ENCODE peak calls at places on chromosomes 16 and 17, in four cellular contexts. U is K562, X is A549, I is upper lobe of left lung. M is an unnamed sample.

GRCh38 chr17:38663125-38663751 is 11.5 kb downstream of the EPOP start:
- DNase-seq in I (peak), U (peak), X (peak), M (no peak)

GRCh38 chr16:4415538-4416199 is 727 bp downstream of the CORO7 start:
- DNase-seq in U (peak), X (peak), I (peak), M (peak)

GRCh38 chr17:8439681-8440080 is 4.0 kb downstream of the NDEL1 start:
- DNase-seq in X (no peak), U (no peak), I (no peak), M (no peak)

GRCh38 chr17:9837551-9838471 is 12.1 kb downstream of the GLP2R start:
- DNase-seq in U (no peak), X (peak), I (no peak), M (peak)

GRCh38 chr16:23406546-23407240 is 46.3 kb downstream of the COG7 start:
- DNase-seq in U (no peak), I (no peak), X (no peak), M (no peak)

GRCh38 chr17:82684207-82684903 is 14.1 kb downstream of the RAB40B start:
- DNase-seq in I (no peak), X (peak), U (no peak), M (no peak)

GRCh38 chr17:61862105-61862574 is 1.2 kb downstream of the BRIP1 start:
- DNase-seq in X (no peak), U (no peak), I (no peak), M (no peak)

GRCh38 chr17:39209317-39210092 is 9.4 kb downstream of the RPL19 start:
- DNase-seq in X (no peak), I (peak), U (peak), M (peak)

GRCh38 chr17:63433746-63434591 is 12.1 kb downstream of the CYB561 start:
- DNase-seq in U (no peak), X (no peak), I (peak), M (peak)

GRCh38 chr17:46780003-46780373 is 38.5 kb downstream of the WNT3 start:
- DNase-seq in X (no peak), I (no peak), U (no peak), M (no peak)

GRCh38 chr16:87552772-87553171 is 49.5 kb upstream of the JPH3 start:
- DNase-seq in I (no peak), U (no peak), X (no peak), M (no peak)

DNA sequence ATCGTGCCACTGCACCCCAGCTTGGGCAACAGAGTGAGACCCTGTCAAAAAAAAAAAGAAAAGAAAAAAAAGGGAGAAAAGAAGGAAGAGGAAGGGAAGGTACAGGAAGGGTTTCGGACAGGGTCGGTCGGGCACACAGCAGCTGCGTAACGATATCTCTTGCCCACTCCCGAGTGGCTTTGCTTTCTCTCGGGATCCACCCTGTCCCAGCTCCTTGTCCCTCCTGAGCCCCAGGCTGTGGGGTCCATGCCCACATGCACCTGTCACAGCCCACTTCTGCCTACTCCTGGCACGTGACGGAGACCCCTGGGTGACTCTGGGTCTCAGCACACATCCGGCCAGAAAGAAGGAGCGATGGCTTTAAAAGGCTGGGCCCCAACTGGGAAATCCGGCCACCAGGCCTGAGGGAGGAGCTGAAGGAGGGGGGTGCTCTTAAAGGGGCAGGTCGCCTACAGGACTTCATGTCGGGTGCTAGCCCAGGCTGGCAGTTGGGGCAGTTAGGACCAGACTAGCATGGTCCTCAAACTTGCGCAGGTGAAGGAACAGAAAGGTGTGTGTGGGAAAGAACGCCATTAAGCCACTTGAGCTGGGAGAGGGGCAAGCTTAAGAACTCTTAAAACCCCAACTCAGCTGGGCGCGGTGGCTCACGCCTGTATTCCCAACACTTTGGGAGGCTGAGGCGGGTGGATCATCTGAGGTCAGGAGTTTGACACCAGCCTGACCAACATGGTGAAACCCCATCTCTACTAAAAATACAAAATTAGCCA is at the start of gene GHDC:
- DNase-seq in U (peak), I (peak), X (peak), M (peak)
- TF ChIP-seq POLR2A in U (peak), I (no peak), X (peak), M (peak)

GRCh38 chr16:11610580-11610979 is 23.9 kb upstream of the LITAF start:
- DNase-seq in I (no peak), X (no peak), U (no peak), M (no peak)

GRCh38 chr16:11612110-11612981 is 25.6 kb upstream of the LITAF start:
- DNase-seq in I (peak), X (no peak), U (peak), M (no peak)

GRCh38 chr16:11610121-11610505 is 23.4 kb upstream of the LITAF start:
- DNase-seq in U (no peak), I (no peak), X (no peak), M (no peak)

GRCh38 chr16:11613381-11614303 is 26.9 kb upstream of the LITAF start:
- DNase-seq in U (peak), I (peak), X (no peak), M (no peak)

DNA sequence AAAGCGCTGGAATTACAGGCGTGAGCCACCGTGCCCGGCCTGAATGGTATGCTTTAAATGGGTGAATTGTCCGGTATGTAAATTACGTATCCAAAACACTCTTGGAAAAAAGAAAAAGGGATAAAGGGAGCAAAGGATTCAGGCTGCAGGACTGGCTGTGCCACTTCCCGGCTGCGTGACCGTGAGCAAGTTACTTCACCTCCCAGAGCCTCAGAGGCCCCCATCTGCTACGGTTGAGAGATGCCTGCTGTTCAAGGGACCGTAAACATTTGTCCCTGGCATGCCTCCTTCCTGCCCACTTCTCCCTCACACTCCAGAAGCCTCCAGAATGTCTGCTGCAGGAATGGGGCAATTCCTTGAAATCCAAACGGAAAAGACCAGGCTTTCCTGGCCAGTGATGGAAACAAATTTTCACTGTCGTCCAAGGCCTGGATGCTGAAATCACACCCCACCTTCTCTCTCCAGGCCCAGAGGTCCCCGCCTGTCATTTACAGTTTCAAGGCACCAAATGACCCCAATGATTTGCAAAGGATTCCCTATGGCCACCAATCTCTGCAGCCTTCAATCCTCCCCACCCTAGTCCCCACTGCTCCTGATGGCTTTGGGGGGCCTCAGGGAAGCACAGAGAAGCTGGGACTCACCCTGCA is 22.9 kb upstream of the LITAF start:
- DNase-seq in U (no peak), I (no peak), X (no peak), M (no peak)
- TF ChIP-seq EP300 in U (no peak), I (no peak), X (no peak), M (no peak)

DNA sequence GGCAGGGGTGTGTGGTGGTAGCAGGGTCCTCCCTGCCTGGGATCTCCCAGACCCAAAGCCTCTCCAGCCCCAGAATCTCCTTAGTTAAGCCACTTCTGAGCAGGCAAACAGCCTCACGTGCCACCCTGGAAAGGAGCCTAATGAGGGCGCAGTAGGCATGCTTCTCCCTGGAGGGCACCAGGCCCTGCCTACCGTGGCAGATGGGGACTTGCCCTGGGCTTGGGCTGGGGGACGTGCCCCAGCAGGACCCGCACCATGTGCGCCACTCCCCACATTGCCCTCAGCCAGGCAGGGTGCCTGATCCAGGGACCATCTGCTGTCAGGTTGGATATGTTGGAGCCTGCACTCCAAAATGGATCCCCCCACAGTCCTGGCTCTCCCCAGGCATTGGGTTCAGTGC is 14.2 kb downstream of the FAM83G start:
- DNase-seq in I (no peak), U (no peak), X (no peak), M (no peak)
- TF ChIP-seq POLR2A in I (no peak), U (no peak), X (no peak), M (no peak)

DNA sequence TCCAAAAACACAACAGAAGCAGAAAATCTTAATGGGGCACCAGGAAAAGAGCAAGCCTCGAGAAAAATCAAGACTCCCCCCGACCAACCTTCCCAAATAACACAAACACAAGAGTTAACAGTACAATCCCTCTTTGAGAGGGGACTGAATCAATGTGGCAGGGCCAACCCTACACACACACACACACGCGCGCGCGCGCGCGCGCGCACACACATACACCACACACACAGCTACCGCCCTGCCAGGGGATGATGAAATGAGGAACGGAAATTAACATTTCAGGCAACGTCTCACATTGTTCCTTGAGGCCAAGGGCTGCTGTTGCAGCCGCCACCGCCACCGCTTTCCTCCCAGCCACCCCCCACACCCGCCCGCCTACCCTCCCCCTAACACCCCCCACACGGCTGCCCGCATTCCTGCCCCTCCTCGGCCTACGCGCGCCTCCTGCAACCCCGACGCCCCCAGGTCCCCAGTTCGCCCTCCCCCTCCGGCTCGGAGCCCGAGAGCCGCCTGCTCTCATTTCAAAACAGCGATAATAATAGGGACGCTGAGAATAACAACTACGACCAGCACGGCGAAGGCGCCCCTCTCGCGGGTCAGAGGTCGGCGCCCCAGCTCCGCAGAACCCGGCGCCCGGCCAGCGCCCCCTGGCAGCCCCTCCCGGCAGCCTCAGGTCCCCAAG is 1.2 kb downstream of the ANKRD11 start:
- DNase-seq in U (peak), X (peak), I (peak), M (peak)
- TF ChIP-seq EP300 in U (peak), X (no peak), I (no peak), M (no peak)

GRCh38 chr17:57876023-57876865 is 26.4 kb upstream of the MRPS23 start:
- DNase-seq in X (no peak), U (no peak), I (no peak), M (no peak)

GRCh38 chr17:57874058-57874419 is 24.2 kb upstream of the MRPS23 start:
- DNase-seq in I (no peak), U (no peak), X (no peak), M (no peak)

GRCh38 chr17:57875109-57876022 is 25.5 kb upstream of the MRPS23 start:
- DNase-seq in I (peak), X (peak), U (peak), M (peak)

GRCh38 chr17:57873261-57874057 is 23.6 kb upstream of the MRPS23 start:
- DNase-seq in I (no peak), U (no peak), X (no peak), M (no peak)

GRCh38 chr17:57874434-57875108 is 24.7 kb upstream of the MRPS23 start:
- DNase-seq in I (peak), X (no peak), U (no peak), M (peak)
- TF ChIP-seq POLR2A in I (no peak), X (no peak), U (no peak), M (no peak)

M was measured in ovary.